ENCODE peak calls at places on chromosomes 12 and 14, in five cellular contexts. G is DMS53, Y is prostate gland, V is NCI-H1105, L is tibial nerve. H is an unnamed sample.

GRCh38 chr14:93005838-93006237 is 82.9 kb downstream of the CHGA start:
- DNase-seq in L (no peak), V (no peak), Y (no peak), G (no peak), H (no peak)

GRCh38 chr12:104010800-104011199 is 39.2 kb downstream of the GLT8D2 start:
- DNase-seq in V (no peak), L (no peak), G (no peak), Y (no peak), H (no peak)

GRCh38 chr12:75349946-75350345 is 15.5 kb downstream of the GLIPR1L1 start:
- DNase-seq in V (no peak), Y (no peak), L (no peak), G (no peak), H (no peak)

GRCh38 chr14:55514819-55515470 is 65.1 kb upstream of the KTN1 start:
- DNase-seq in Y (no peak), G (no peak), L (peak; percentile 13), V (no peak), H (no peak)

GRCh38 chr12:110627500-110628195 is 13.7 kb downstream of the TCTN1 start:
- DNase-seq in L (no peak), G (no peak), Y (no peak), V (no peak), H (no peak)

GRCh38 chr12:18895946-18896345 is 158.0 kb downstream of the CAPZA3 start:
- DNase-seq in V (no peak), G (no peak), L (no peak), Y (no peak), H (no peak)

GRCh38 chr12:59823535-59823934 is 227.7 kb downstream of the SLC16A7 start:
- DNase-seq in G (no peak), Y (no peak), V (no peak), L (no peak), H (no peak)

GRCh38 chr12:105083041-105083440 is 1.2 kb downstream of the ALDH1L2 start:
- DNase-seq in V (no peak), Y (no peak), G (no peak), L (no peak), H (no peak)

GRCh38 chr12:45246202-45246601 is 30.3 kb downstream of the ANO6 start:
- DNase-seq in V (no peak), L (no peak), Y (no peak), G (no peak), H (no peak)

GRCh38 chr12:89238593-89238992 is 113.7 kb downstream of the DUSP6 start:
- DNase-seq in Y (no peak), V (no peak), G (no peak), L (no peak), H (no peak)

GRCh38 chr12:105483691-105484090 is 153.2 kb downstream of the C12orf75 start:
- DNase-seq in G (no peak), V (no peak), Y (no peak), L (no peak), H (no peak)

GRCh38 chr14:104158827-104159798 is 20.7 kb downstream of the KIF26A start:
- DNase-seq in Y (no peak), V (no peak), G (no peak), L (no peak), H (no peak)

GRCh38 chr14:105582639-105583038 is 56.3 kb downstream of the TMEM121 start:
- DNase-seq in L (no peak), Y (no peak), V (no peak), G (no peak), H (no peak)

GRCh38 chr12:66269757-66270383 is 32.4 kb upstream of the HELB start:
- DNase-seq in G (peak; percentile 69), V (peak; percentile 25), Y (no peak), L (peak; percentile 37), H (no peak)

GRCh38 chr12:6074979-6075585 is 49.4 kb downstream of the VWF start:
- DNase-seq in V (no peak), L (no peak), Y (no peak), G (no peak), H (no peak)

GRCh38 chr12:63978519-63978918 is 134.0 kb downstream of the SRGAP1 start:
- DNase-seq in L (no peak), G (no peak), Y (no peak), V (no peak), H (no peak)

GRCh38 chr12:54413284-54414190 is 5.5 kb downstream of the ITGA5 start:
- DNase-seq in G (no peak), Y (no peak), V (no peak), L (no peak), H (no peak)

H was measured in thoracic aorta.